ENCODE peak calls at places on chromosome 17, in ten cellular contexts. U is GM04504; W is GM19239; D is left lung; T is ELF-1; J is activated T-helper 2 cell treated with anti-CD3 and anti-CD28 coated beads, Interferon-gamma antibody, Interleukin-2, Interleukin-4, amounts not matched to agents 10 μg/mL and 5 μg/mL and 100 μg/mL, durations not matched to agents 14 hours and 24 hours and 36 hours; A is kidney epithelial cell; Z is cardiac fibroblast; P is activated CD4-positive, alpha-beta T cell treated with anti-CD3 and anti-CD28 coated beads, Interleukin-2, amount 50 U/mL, for 48 hours; B is adipocyte. V is an unnamed sample.

GRCh38 chr17:78128616-78129384 is at the start of gene TMC6:
- DNase-seq in U (no peak), W (no peak), D (peak), T (peak), J (peak), A (no peak), Z (no peak), P (peak), B (peak), V (peak)

GRCh38 chr17:13563916-13564315 is 37.8 kb downstream of the HS3ST3A1 start:
- DNase-seq in U (no peak), W (no peak), D (no peak), T (no peak), J (no peak), A (no peak), Z (no peak), P (no peak), B (no peak), V (no peak)

GRCh38 chr17:5262417-5262816 is 19.7 kb upstream of the RABEP1 start:
- DNase-seq in U (no peak), W (no peak), D (no peak), T (no peak), J (no peak), A (no peak), Z (no peak), P (no peak), B (no peak), V (no peak)

GRCh38 chr17:80948091-80948960 is 43.3 kb upstream of the CHMP6 start:
- DNase-seq in U (no peak), W (no peak), D (peak), T (no peak), J (no peak), A (no peak), Z (no peak), P (no peak), B (no peak), V (peak)

GRCh38 chr17:1029196-1029911 is 32.4 kb downstream of the TIMM22 start:
- DNase-seq in U (peak), W (no peak), D (no peak), T (no peak), J (no peak), A (peak), Z (peak), P (no peak), B (peak), V (no peak)

GRCh38 chr17:8918811-8919210 is 46.7 kb downstream of the PIK3R5 start:
- DNase-seq in U (no peak), W (no peak), D (no peak), T (no peak), J (no peak), A (no peak), Z (peak), P (no peak), B (no peak), V (no peak)

GRCh38 chr17:29778936-29779811 is 150.9 kb downstream of the SSH2 start:
- DNase-seq in U (no peak), W (peak), D (peak), T (peak), J (peak), A (no peak), Z (peak), P (peak), B (peak), V (peak)

GRCh38 chr17:42233994-42234393 is 39.7 kb upstream of the GHDC start:
- DNase-seq in U (no peak), W (no peak), D (no peak), T (no peak), J (no peak), A (no peak), Z (no peak), P (no peak), B (no peak), V (no peak)

GRCh38 chr17:44002141-44002848 is 2.1 kb upstream of the NAGS start:
- DNase-seq in U (peak), W (no peak), D (no peak), T (no peak), J (no peak), A (peak), Z (peak), P (no peak), B (peak), V (no peak)

GRCh38 chr17:50806141-50806643 is 29.2 kb upstream of the WFIKKN2 start:
- DNase-seq in U (no peak), W (no peak), D (no peak), T (no peak), J (no peak), A (no peak), Z (peak), P (no peak), B (no peak), V (no peak)

GRCh38 chr17:46771601-46772012 is 46.9 kb downstream of the WNT3 start:
- DNase-seq in U (no peak), W (peak), D (no peak), T (no peak), J (no peak), A (no peak), Z (no peak), P (no peak), B (peak), V (peak)

GRCh38 chr17:1504866-1505265 is 11.5 kb downstream of the INPP5K start:
- DNase-seq in U (no peak), W (no peak), D (no peak), T (no peak), J (no peak), A (no peak), Z (no peak), P (no peak), B (no peak), V (no peak)

GRCh38 chr17:918102-918740 is 61.4 kb downstream of the NXN start:
- DNase-seq in U (no peak), W (no peak), D (no peak), T (no peak), J (no peak), A (no peak), Z (no peak), P (no peak), B (no peak), V (peak)

GRCh38 chr17:48544356-48545021 is 420 bp downstream of the HOXB2 start:
- DNase-seq in U (peak), W (no peak), D (peak), T (peak), J (peak), A (no peak), Z (peak), P (peak), B (no peak), V (peak)

GRCh38 chr17:55334285-55334684 is 69.5 kb downstream of the HLF start:
- DNase-seq in U (peak), W (no peak), D (no peak), T (no peak), J (no peak), A (no peak), Z (peak), P (no peak), B (peak), V (no peak)

GRCh38 chr17:72343911-72344310 is 223.1 kb downstream of the SOX9 start:
- DNase-seq in U (no peak), W (no peak), D (no peak), T (no peak), J (no peak), A (no peak), Z (peak), P (no peak), B (no peak), V (no peak)

GRCh38 chr17:17913695-17914332 is 58.4 kb downstream of the TOM1L2 start:
- DNase-seq in U (peak), W (peak), D (peak), T (peak), J (peak), A (peak), Z (peak), P (peak), B (peak), V (peak)

GRCh38 chr17:75605790-75606189 is 18.2 kb downstream of the MYO15B start:
- DNase-seq in U (no peak), W (no peak), D (no peak), T (no peak), J (no peak), A (no peak), Z (no peak), P (no peak), B (no peak), V (no peak)

GRCh38 chr17:82527893-82528292 is 8.4 kb downstream of the FOXK2 start:
- DNase-seq in U (no peak), W (no peak), D (no peak), T (no peak), J (no peak), A (no peak), Z (no peak), P (no peak), B (no peak), V (no peak)

GRCh38 chr17:67865438-67865837 is 40.1 kb downstream of the BPTF start:
- DNase-seq in U (no peak), W (no peak), D (no peak), T (no peak), J (no peak), A (no peak), Z (no peak), P (no peak), B (no peak), V (no peak)

GRCh38 chr17:76369804-76370203 is 14.6 kb upstream of the SPHK1 start:
- DNase-seq in U (no peak), W (no peak), D (no peak), T (no peak), J (no peak), A (no peak), Z (no peak), P (no peak), B (no peak), V (peak)

GRCh38 chr17:15999974-16000827 is 577 bp downstream of the TTC19 start:
- DNase-seq in U (no peak), W (no peak), D (no peak), T (peak), J (no peak), A (no peak), Z (peak), P (peak), B (peak), V (no peak)

GRCh38 chr17:42787266-42787665 is 6.9 kb downstream of the WNK4 start:
- DNase-seq in U (no peak), W (no peak), D (no peak), T (no peak), J (no peak), A (no peak), Z (no peak), P (no peak), B (no peak), V (no peak)

GRCh38 chr17:70906808-70907207 is 737.5 kb downstream of the KCNJ2 start:
- DNase-seq in U (no peak), W (no peak), D (no peak), T (peak), J (no peak), A (peak), Z (peak), P (no peak), B (no peak), V (no peak)

GRCh38 chr17:1455291-1455747 is 713 bp downstream of the CRK start:
- DNase-seq in U (peak), W (peak), D (peak), T (peak), J (peak), A (no peak), Z (peak), P (peak), B (peak), V (peak)

GRCh38 chr17:50689251-50689650 is 18.5 kb downstream of the ANKRD40 start:
- DNase-seq in U (no peak), W (no peak), D (no peak), T (peak), J (no peak), A (no peak), Z (peak), P (no peak), B (peak), V (no peak)

GRCh38 chr17:57666198-57666870 is 78.8 kb downstream of the CCDC182 start:
- DNase-seq in U (no peak), W (no peak), D (no peak), T (no peak), J (no peak), A (no peak), Z (no peak), P (no peak), B (no peak), V (no peak)

GRCh38 chr17:82103588-82104451 is 5.8 kb upstream of the FASN start:
- DNase-seq in U (no peak), W (no peak), D (peak), T (peak), J (no peak), A (no peak), Z (peak), P (no peak), B (no peak), V (peak)

GRCh38 chr17:7886227-7887037 is 2.2 kb upstream of the CHD3 start:
- DNase-seq in U (no peak), W (peak), D (peak), T (peak), J (peak), A (no peak), Z (peak), P (peak), B (peak), V (no peak)

GRCh38 chr17:79841369-79842135 is 2.3 kb upstream of the CBX4 start:
- DNase-seq in U (no peak), W (no peak), D (no peak), T (peak), J (no peak), A (no peak), Z (no peak), P (no peak), B (no peak), V (no peak)

GRCh38 chr17:56085576-56086267 is 67.6 kb upstream of the ANKFN1 start:
- DNase-seq in U (no peak), W (no peak), D (no peak), T (no peak), J (no peak), A (no peak), Z (no peak), P (no peak), B (no peak), V (no peak)

V was measured in lower lobe of right lung.